ENCODE peak calls at places on chromosomes 2 and 18, in five cellular contexts. U, M, S, X and I are unnamed samples.

GRCh38 chr18:42444349-42444748 is 489.3 kb downstream of the PIK3C3 start:
- DNase-seq in U (no peak), M (no peak), S (no peak), X (no peak), I (no peak)

GRCh38 chr18:45745817-45746461 is 22.0 kb downstream of the SLC14A1 start:
- DNase-seq in U (peak; percentile 13), M (no peak), S (no peak), X (no peak), I (no peak)

GRCh38 chr2:69149631-69150215 is 136.7 kb downstream of the ANTXR1 start:
- DNase-seq in U (no peak), M (no peak), S (peak; percentile 75), X (no peak), I (peak; percentile 68)

GRCh38 chr18:21980744-21981143 is 188.6 kb upstream of the GATA6 start:
- DNase-seq in U (no peak), M (no peak), S (no peak), X (no peak), I (no peak)

GRCh38 chr18:27250471-27250870 is 65.4 kb upstream of the CHST9 start:
- DNase-seq in U (no peak), M (no peak), S (no peak), X (no peak), I (no peak)

GRCh38 chr2:2788076-2788475 is 457.0 kb upstream of the MYT1L start:
- DNase-seq in U (no peak), M (no peak), S (no peak), X (no peak), I (no peak)

GRCh38 chr2:223697316-223697875 is 95.2 kb upstream of the SCG2 start:
- DNase-seq in U (no peak), M (no peak), S (no peak), X (no peak), I (no peak)

GRCh38 chr2:226002438-226002837 is 602.9 kb downstream of the NYAP2 start:
- DNase-seq in U (no peak), M (no peak), S (peak; percentile 33), X (no peak), I (no peak)

GRCh38 chr18:13566941-13567762 is 159.2 kb downstream of the FAM210A start:
- DNase-seq in U (no peak), M (no peak), S (no peak), X (peak; percentile 38), I (no peak)

GRCh38 chr2:188607501-188607900 is 315.8 kb downstream of the GULP1 start:
- DNase-seq in U (no peak), M (no peak), S (no peak), X (no peak), I (no peak)

GRCh38 chr2:220043155-220043992 is 415.9 kb downstream of the SLC4A3 start:
- DNase-seq in U (no peak), M (no peak), S (no peak), X (no peak), I (no peak)

GRCh38 chr2:25822190-25823117 is 55.8 kb downstream of the ASXL2 start:
- DNase-seq in U (peak; percentile 18), M (peak; percentile 32), S (peak; percentile 15), X (peak; percentile 76), I (peak; percentile 46)

GRCh38 chr2:55839182-55839819 is 84.3 kb downstream of the EFEMP1 start:
- DNase-seq in U (peak; percentile 66), M (no peak), S (no peak), X (no peak), I (peak; percentile 70)

GRCh38 chr2:179850188-179850587 is 11.2 kb downstream of the ZNF385B start:
- DNase-seq in U (no peak), M (no peak), S (no peak), X (no peak), I (no peak)

GRCh38 chr18:54775686-54776085 is 52.6 kb upstream of the RAB27B start:
- DNase-seq in U (peak; percentile 59), M (no peak), S (no peak), X (no peak), I (no peak)

GRCh38 chr2:138369856-138370255 is 131.7 kb upstream of the SPOPL start:
- DNase-seq in U (no peak), M (no peak), S (no peak), X (no peak), I (no peak)

GRCh38 chr2:196128749-196129148 is 42.6 kb downstream of the STK17B start:
- DNase-seq in U (no peak), M (no peak), S (no peak), X (no peak), I (no peak)
- H3K9me3 ChIP-seq in U (peaks cover 7% of the 10 kb centered on the region), M (peaks cover 55% of the 10 kb centered on the region), S (no peaks in the 10 kb centered on the region), X (peaks cover 19% of the 10 kb centered on the region), I (no peaks in the 10 kb centered on the region)

DNA sequence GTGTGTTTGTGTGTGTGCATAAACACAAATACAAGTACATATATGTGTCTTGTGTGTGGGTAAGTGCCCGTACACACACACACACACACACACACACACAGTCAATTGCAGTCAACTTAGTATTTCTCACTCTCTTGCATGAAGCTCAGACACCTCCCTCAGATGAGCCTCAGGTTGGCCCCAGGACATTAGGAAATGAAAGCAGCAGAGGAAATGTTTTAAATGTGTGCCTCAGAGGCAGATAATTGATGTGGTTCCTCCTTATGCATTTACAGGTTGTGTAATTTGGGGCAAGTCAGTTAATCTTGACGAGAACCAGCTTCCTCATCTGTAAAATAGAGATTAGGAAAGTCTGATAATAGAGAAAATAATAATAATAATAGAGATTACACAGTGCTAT is 814.0 kb upstream of the ID2 start:
- DNase-seq in U (no peak), M (no peak), S (no peak), X (no peak), I (no peak)
- H3K27ac ChIP-seq in U (no peak overlapping the region), M (no peak overlapping the region), S (no peak overlapping the region), X (no peak overlapping the region), I (no peak overlapping the region)

DNA sequence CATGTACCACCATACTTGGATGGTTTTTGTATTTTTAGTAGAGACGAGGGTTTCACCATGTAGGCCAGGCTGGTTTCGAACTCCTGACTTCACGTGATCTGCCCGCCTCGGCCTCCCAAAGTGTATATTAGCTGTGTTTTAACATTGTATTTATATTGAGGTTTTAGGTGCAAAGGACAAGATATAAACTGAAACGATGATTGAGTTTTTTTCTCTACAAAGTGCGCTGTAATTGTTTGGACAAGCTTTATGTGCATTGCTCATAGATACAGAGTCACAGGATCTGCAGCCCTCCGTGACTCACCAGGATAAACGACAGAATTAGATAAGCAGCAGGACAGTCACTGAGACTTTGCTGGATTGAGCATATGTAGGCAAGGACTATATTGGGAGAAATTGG is 17.6 kb downstream of the CDH7 start:
- DNase-seq in U (no peak), M (no peak), S (no peak), X (no peak), I (no peak)
- H3K9me3 ChIP-seq in U (no peaks in the 10 kb centered on the region), M (no peaks in the 10 kb centered on the region), S (no peaks in the 10 kb centered on the region), X (no peaks in the 10 kb centered on the region), I (no peaks in the 10 kb centered on the region)

GRCh38 chr18:6504605-6505510 is 90.1 kb upstream of the L3MBTL4 start:
- DNase-seq in U (no peak), M (no peak), S (no peak), X (no peak), I (peak; percentile 70)

DNA sequence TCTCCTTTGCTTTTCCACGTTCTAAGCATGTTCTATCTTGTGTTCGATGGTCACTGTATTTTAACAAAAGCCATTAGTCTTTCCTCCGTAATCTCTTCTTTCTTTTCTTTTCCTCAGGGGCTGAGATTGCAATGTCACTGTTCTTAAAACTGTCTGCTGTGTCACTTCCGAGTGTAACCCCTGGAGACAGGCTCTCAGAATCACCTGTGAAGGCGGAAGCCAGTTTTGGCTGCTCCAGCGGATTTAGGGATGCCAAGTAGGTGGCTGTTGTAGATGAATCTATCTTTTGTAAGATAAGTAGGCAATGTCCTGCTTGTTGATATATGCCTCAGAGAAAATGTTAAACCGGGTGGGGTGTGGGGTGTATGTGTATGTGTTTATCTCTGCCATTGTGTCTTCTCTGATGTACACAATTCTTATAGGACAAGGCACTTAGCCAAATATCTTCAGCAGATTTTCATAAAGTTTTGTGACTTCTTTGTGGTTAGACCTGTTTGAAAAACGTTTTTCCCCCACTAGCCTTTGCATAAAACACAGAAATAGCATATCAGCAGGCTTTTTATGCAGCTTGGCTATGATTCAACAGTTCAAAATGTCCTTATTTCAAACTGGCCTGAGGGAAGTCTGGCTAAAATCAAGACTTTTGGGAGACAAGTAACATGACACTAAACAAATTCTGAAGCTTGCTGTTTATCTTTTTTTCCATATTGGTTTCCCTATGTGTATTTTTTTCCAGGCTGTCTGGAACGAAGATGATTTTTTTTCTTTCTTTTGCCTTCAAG is 94.9 kb upstream of the L3MBTL4 start:
- DNase-seq in U (no peak), M (no peak), S (no peak), X (no peak), I (no peak)
- H3K27ac ChIP-seq in U (no peak overlapping the region), M (no peak overlapping the region), S (no peak overlapping the region), X (no peak overlapping the region), I (no peak overlapping the region)

DNA sequence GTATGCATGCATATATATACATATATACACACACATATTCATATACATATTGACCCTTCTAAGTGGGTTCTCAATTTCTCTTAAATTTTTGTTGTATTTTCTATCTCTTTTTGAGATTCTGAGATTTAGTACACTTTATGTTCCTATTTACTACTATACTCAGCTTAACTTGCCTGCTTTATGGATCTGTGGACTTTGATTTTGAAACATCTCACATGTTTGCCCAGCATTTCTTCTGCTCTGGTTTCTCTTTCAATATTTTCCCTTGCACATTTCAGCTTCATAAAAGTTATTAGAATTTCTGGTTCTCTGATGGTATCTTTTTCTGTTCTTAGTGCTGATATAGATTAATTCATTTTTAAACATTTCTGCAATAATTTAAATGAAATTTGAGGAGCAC is 380.6 kb downstream of the SPAG16 start:
- DNase-seq in U (no peak), M (no peak), S (no peak), X (no peak), I (no peak)
- H3K9me3 ChIP-seq in U (no peaks in the 10 kb centered on the region), M (no peaks in the 10 kb centered on the region), S (no peaks in the 10 kb centered on the region), X (no peaks in the 10 kb centered on the region), I (no peaks in the 10 kb centered on the region)

GRCh38 chr18:33878213-33878612 is 300.2 kb downstream of the ASXL3 start:
- DNase-seq in U (no peak), M (no peak), S (no peak), X (no peak), I (no peak)

GRCh38 chr18:33870059-33870458 is 292.0 kb downstream of the ASXL3 start:
- DNase-seq in U (no peak), M (no peak), S (no peak), X (no peak), I (no peak)

GRCh38 chr18:33873127-33873526 is 295.1 kb downstream of the ASXL3 start:
- DNase-seq in U (no peak), M (no peak), S (no peak), X (no peak), I (no peak)

GRCh38 chr18:33871363-33872025 is 293.5 kb downstream of the ASXL3 start:
- DNase-seq in U (no peak), M (no peak), S (no peak), X (no peak), I (no peak)

DNA sequence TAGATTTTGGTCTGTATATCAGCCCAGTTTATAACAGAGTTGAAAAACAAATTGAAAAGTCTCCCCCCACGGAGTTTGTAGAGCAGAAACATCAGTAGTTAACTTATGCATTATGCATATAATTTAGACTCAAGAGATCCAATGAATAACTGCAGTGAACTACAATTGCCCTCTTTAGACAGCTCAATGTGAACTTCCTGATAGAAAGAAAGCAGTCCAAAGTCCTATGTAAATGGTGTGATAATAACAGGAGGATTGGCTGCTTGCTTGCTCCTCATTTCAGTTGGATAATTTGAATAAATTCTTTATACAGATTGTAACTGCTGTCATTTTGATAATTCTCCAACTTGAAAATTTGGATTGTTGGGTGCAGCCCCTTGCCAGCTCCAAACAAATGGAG is 297.0 kb downstream of the ASXL3 start:
- DNase-seq in U (no peak), M (no peak), S (no peak), X (no peak), I (no peak)
- H3K27ac ChIP-seq in U (no peak overlapping the region), M (no peak overlapping the region), S (no peak overlapping the region), X (no peak overlapping the region), I (no peak overlapping the region)

GRCh38 chr2:51194656-51195055 is 162.7 kb upstream of the NRXN1 start:
- DNase-seq in U (no peak), M (no peak), S (no peak), X (no peak), I (no peak)
- H3K9me3 ChIP-seq in U (no peaks in the 10 kb centered on the region), M (no peaks in the 10 kb centered on the region), S (no peaks in the 10 kb centered on the region), X (no peaks in the 10 kb centered on the region), I (peaks cover 4% of the 10 kb centered on the region)